ENCODE peak calls at places on chromosomes 5 and 9, in seven cellular contexts. One of them, this sample, is unnamed.
A peak's percentile ranks its signal among the peaks of the same experiment; 100 is the strongest.

GRCh38 chr9:93081931-93082330 is 14.1 kb upstream of the CARD19 start:
- DNase-seq in AG10803: peak; percentile 91
- DNase-seq in HFF-Myc: peak; percentile 74
- DNase-seq in endothelial cell: no peak
- DNase-seq in colonic mucosa: peak; percentile 5
- DNase-seq in GM13976: no peak
- DNase-seq in CD8-positive, alpha-beta T cell: no peak
- DNase-seq in this sample: no peak

GRCh38 chr9:116303270-116303904 is 149.8 kb downstream of the PAPPA start:
- DNase-seq in AG10803: no peak
- DNase-seq in HFF-Myc: no peak
- DNase-seq in endothelial cell: no peak
- DNase-seq in colonic mucosa: no peak
- DNase-seq in GM13976: no peak
- DNase-seq in CD8-positive, alpha-beta T cell: no peak
- DNase-seq in this sample: no peak

GRCh38 chr5:16897284-16897704 is 38.8 kb downstream of the MYO10 start:
- DNase-seq in AG10803: peak; percentile 60
- DNase-seq in HFF-Myc: no peak
- DNase-seq in endothelial cell: no peak
- DNase-seq in colonic mucosa: no peak
- DNase-seq in GM13976: no peak
- DNase-seq in CD8-positive, alpha-beta T cell: no peak
- DNase-seq in this sample: no peak

GRCh38 chr5:61018102-61018501 is 73.1 kb downstream of the NDUFAF2 start:
- DNase-seq in AG10803: no peak
- DNase-seq in HFF-Myc: no peak
- DNase-seq in endothelial cell: no peak
- DNase-seq in colonic mucosa: no peak
- DNase-seq in GM13976: no peak
- DNase-seq in CD8-positive, alpha-beta T cell: no peak
- DNase-seq in this sample: no peak

GRCh38 chr9:85020791-85021190 is 351.3 kb downstream of the NTRK2 start:
- DNase-seq in AG10803: no peak
- DNase-seq in HFF-Myc: no peak
- DNase-seq in endothelial cell: no peak
- DNase-seq in colonic mucosa: no peak
- DNase-seq in GM13976: no peak
- DNase-seq in CD8-positive, alpha-beta T cell: no peak
- DNase-seq in this sample: no peak

GRCh38 chr9:70587143-70587710 is 172.8 kb upstream of the KLF9 start:
- DNase-seq in AG10803: peak; percentile 74
- DNase-seq in HFF-Myc: no peak
- DNase-seq in endothelial cell: no peak
- DNase-seq in colonic mucosa: no peak
- DNase-seq in GM13976: no peak
- DNase-seq in CD8-positive, alpha-beta T cell: no peak
- DNase-seq in this sample: no peak

GRCh38 chr9:98958271-98958989 is 14.7 kb downstream of the COL15A1 start:
- DNase-seq in AG10803: peak; percentile 96
- DNase-seq in HFF-Myc: peak; percentile 90
- DNase-seq in endothelial cell: no peak
- DNase-seq in colonic mucosa: no peak
- DNase-seq in GM13976: no peak
- DNase-seq in CD8-positive, alpha-beta T cell: no peak
- DNase-seq in this sample: no peak

GRCh38 chr5:178982941-178983340 is 12.2 kb downstream of the GRM6 start:
- DNase-seq in AG10803: no peak
- DNase-seq in HFF-Myc: no peak
- DNase-seq in endothelial cell: no peak
- DNase-seq in colonic mucosa: no peak
- DNase-seq in GM13976: no peak
- DNase-seq in CD8-positive, alpha-beta T cell: no peak
- DNase-seq in this sample: no peak

GRCh38 chr9:116566677-116567488 is 120.2 kb upstream of the TRIM32 start:
- DNase-seq in AG10803: peak; percentile 44
- DNase-seq in HFF-Myc: no peak
- DNase-seq in endothelial cell: no peak
- DNase-seq in colonic mucosa: peak; percentile 27
- DNase-seq in GM13976: no peak
- DNase-seq in CD8-positive, alpha-beta T cell: no peak
- DNase-seq in this sample: no peak

GRCh38 chr9:127785933-127786772 is at the start of gene CDK9:
- DNase-seq in AG10803: peak; percentile 88
- DNase-seq in HFF-Myc: no peak
- DNase-seq in endothelial cell: peak; percentile 95
- DNase-seq in colonic mucosa: peak; percentile 92
- DNase-seq in GM13976: peak; percentile 95
- DNase-seq in CD8-positive, alpha-beta T cell: peak; percentile 92
- DNase-seq in this sample: peak; percentile 98

GRCh38 chr5:107736608-107737007 is 65.9 kb upstream of the EFNA5 start:
- DNase-seq in AG10803: peak; percentile 53
- DNase-seq in HFF-Myc: no peak
- DNase-seq in endothelial cell: no peak
- DNase-seq in colonic mucosa: no peak
- DNase-seq in GM13976: no peak
- DNase-seq in CD8-positive, alpha-beta T cell: no peak
- DNase-seq in this sample: no peak

GRCh38 chr9:97934321-97935115 is 3.5 kb downstream of the HEMGN start:
- DNase-seq in AG10803: no peak
- DNase-seq in HFF-Myc: no peak
- DNase-seq in endothelial cell: no peak
- DNase-seq in colonic mucosa: no peak
- DNase-seq in GM13976: no peak
- DNase-seq in CD8-positive, alpha-beta T cell: no peak
- DNase-seq in this sample: no peak

GRCh38 chr9:91949293-91949945 is 609 bp downstream of the ROR2 start:
- DNase-seq in AG10803: no peak
- DNase-seq in HFF-Myc: no peak
- DNase-seq in endothelial cell: no peak
- DNase-seq in colonic mucosa: no peak
- DNase-seq in GM13976: no peak
- DNase-seq in CD8-positive, alpha-beta T cell: no peak
- DNase-seq in this sample: no peak

GRCh38 chr9:108972186-108972585 is 38.0 kb downstream of the ABITRAM start:
- DNase-seq in AG10803: no peak
- DNase-seq in HFF-Myc: no peak
- DNase-seq in endothelial cell: no peak
- DNase-seq in colonic mucosa: no peak
- DNase-seq in GM13976: no peak
- DNase-seq in CD8-positive, alpha-beta T cell: no peak
- DNase-seq in this sample: no peak

GRCh38 chr5:148873690-148874485 is 47.5 kb downstream of the ADRB2 start:
- DNase-seq in AG10803: no peak
- DNase-seq in HFF-Myc: no peak
- DNase-seq in endothelial cell: no peak
- DNase-seq in colonic mucosa: no peak
- DNase-seq in GM13976: no peak
- DNase-seq in CD8-positive, alpha-beta T cell: no peak
- DNase-seq in this sample: no peak

GRCh38 chr5:95280692-95281091 is 4.2 kb downstream of the MCTP1 start:
- DNase-seq in AG10803: no peak
- DNase-seq in HFF-Myc: no peak
- DNase-seq in endothelial cell: no peak
- DNase-seq in colonic mucosa: no peak
- DNase-seq in GM13976: no peak
- DNase-seq in CD8-positive, alpha-beta T cell: no peak
- DNase-seq in this sample: no peak

GRCh38 chr5:67494186-67494842 is 297.7 kb upstream of the CD180 start:
- DNase-seq in AG10803: no peak
- DNase-seq in HFF-Myc: no peak
- DNase-seq in endothelial cell: no peak
- DNase-seq in colonic mucosa: no peak
- DNase-seq in GM13976: no peak
- DNase-seq in CD8-positive, alpha-beta T cell: no peak
- DNase-seq in this sample: no peak

GRCh38 chr9:68507796-68508145 is 32.9 kb downstream of the TMEM252 start:
- DNase-seq in AG10803: no peak
- DNase-seq in HFF-Myc: no peak
- DNase-seq in endothelial cell: no peak
- DNase-seq in colonic mucosa: no peak
- DNase-seq in GM13976: no peak
- DNase-seq in CD8-positive, alpha-beta T cell: no peak
- DNase-seq in this sample: no peak

GRCh38 chr9:80994892-80995291 is 694.5 kb downstream of the TLE1 start:
- DNase-seq in AG10803: peak; percentile 0
- DNase-seq in HFF-Myc: peak; percentile 3
- DNase-seq in endothelial cell: no peak
- DNase-seq in colonic mucosa: no peak
- DNase-seq in GM13976: no peak
- DNase-seq in CD8-positive, alpha-beta T cell: no peak
- DNase-seq in this sample: no peak

GRCh38 chr5:83636141-83636540 is 84.5 kb downstream of the HAPLN1 start:
- DNase-seq in AG10803: peak; percentile 78
- DNase-seq in HFF-Myc: no peak
- DNase-seq in endothelial cell: no peak
- DNase-seq in colonic mucosa: no peak
- DNase-seq in GM13976: no peak
- DNase-seq in CD8-positive, alpha-beta T cell: no peak
- DNase-seq in this sample: no peak

GRCh38 chr9:69949396-69949795 is 94.3 kb upstream of the MAMDC2 start:
- DNase-seq in AG10803: peak; percentile 92
- DNase-seq in HFF-Myc: no peak
- DNase-seq in endothelial cell: no peak
- DNase-seq in colonic mucosa: no peak
- DNase-seq in GM13976: no peak
- DNase-seq in CD8-positive, alpha-beta T cell: no peak
- DNase-seq in this sample: no peak

GRCh38 chr9:22100626-22101025 is 91.5 kb upstream of the CDKN2B start:
- DNase-seq in AG10803: no peak
- DNase-seq in HFF-Myc: no peak
- DNase-seq in endothelial cell: no peak
- DNase-seq in colonic mucosa: no peak
- DNase-seq in GM13976: no peak
- DNase-seq in CD8-positive, alpha-beta T cell: no peak
- DNase-seq in this sample: no peak

GRCh38 chr5:147985593-147985992 is 78.2 kb upstream of the SPINK5 start:
- DNase-seq in AG10803: no peak
- DNase-seq in HFF-Myc: no peak
- DNase-seq in endothelial cell: no peak
- DNase-seq in colonic mucosa: no peak
- DNase-seq in GM13976: no peak
- DNase-seq in CD8-positive, alpha-beta T cell: no peak
- DNase-seq in this sample: no peak

GRCh38 chr5:154081246-154081645 is 42.5 kb downstream of the MFAP3 start:
- DNase-seq in AG10803: no peak
- DNase-seq in HFF-Myc: no peak
- DNase-seq in endothelial cell: no peak
- DNase-seq in colonic mucosa: no peak
- DNase-seq in GM13976: no peak
- DNase-seq in CD8-positive, alpha-beta T cell: no peak
- DNase-seq in this sample: no peak

GRCh38 chr5:147963948-147964693 is 57.8 kb upstream of the C5orf46 start:
- DNase-seq in AG10803: no peak
- DNase-seq in HFF-Myc: no peak
- DNase-seq in endothelial cell: peak; percentile 21
- DNase-seq in colonic mucosa: no peak
- DNase-seq in GM13976: no peak
- DNase-seq in CD8-positive, alpha-beta T cell: no peak
- DNase-seq in this sample: no peak

GRCh38 chr5:74035521-74035937 is 409.5 kb downstream of the ARHGEF28 start:
- DNase-seq in AG10803: peak; percentile 73
- DNase-seq in HFF-Myc: peak; percentile 56
- DNase-seq in endothelial cell: peak; percentile 11
- DNase-seq in colonic mucosa: peak; percentile 25
- DNase-seq in GM13976: peak; percentile 21
- DNase-seq in CD8-positive, alpha-beta T cell: no peak
- DNase-seq in this sample: peak; percentile 21
- TF ChIP-seq CTCF in AG10803: peak; percentile 68
- TF ChIP-seq CTCF in HFF-Myc: peak; percentile 50
- TF ChIP-seq CTCF in endothelial cell: peak; percentile 14
- TF ChIP-seq CTCF in colonic mucosa: peak; percentile 17
- TF ChIP-seq CTCF in GM13976: no peak
- TF ChIP-seq CTCF in CD8-positive, alpha-beta T cell: no peak
- TF ChIP-seq CTCF in this sample: peak; percentile 50

DNA sequence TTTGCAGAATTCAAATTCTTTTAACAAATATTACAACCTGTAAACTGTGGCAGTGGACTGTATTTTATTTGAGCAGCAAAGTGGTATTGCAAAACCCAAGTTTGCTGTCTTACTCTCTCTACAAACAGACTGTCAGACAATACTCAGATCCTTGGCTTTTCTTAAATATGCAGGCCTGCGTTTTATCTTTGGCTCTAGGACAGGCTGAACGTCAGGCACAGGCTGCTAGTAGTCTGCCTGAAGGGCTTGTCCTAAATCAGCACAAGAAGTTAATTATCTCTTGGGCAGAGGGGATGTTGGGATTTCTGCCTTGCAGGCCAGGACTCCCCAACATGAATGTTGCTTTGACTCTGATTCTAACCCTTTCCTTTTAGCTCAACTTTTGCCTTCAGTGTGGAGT is 147.5 kb downstream of the SLIT3 start:
- DNase-seq in AG10803: peak; percentile 42
- DNase-seq in HFF-Myc: no peak
- DNase-seq in endothelial cell: no peak
- DNase-seq in colonic mucosa: no peak
- DNase-seq in GM13976: no peak
- DNase-seq in CD8-positive, alpha-beta T cell: no peak
- DNase-seq in this sample: no peak
- TF ChIP-seq CTCF in AG10803: no peak
- TF ChIP-seq CTCF in HFF-Myc: no peak
- TF ChIP-seq CTCF in endothelial cell: no peak
- TF ChIP-seq CTCF in colonic mucosa: no peak
- TF ChIP-seq CTCF in GM13976: no peak
- TF ChIP-seq CTCF in CD8-positive, alpha-beta T cell: no peak
- TF ChIP-seq CTCF in this sample: no peak

DNA sequence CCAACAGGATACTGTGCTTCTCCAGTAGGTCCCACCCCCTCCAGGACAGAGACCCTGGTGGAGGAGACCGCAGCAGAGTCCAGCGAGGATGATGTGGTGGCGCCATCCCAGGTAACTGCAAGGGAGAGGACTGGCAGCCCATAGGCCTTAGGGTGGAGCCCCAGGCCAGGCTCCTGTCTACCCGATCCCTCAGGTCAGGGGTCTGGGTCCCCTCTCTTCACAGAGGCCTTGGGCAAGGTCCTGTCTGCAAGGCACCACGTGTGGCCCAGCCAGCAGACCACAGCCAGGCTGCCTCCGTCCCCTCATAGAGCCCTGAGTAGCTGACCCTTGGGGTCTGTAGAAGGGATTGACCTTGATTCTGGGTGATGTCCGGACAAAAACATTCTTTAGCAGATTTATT is 20.0 kb downstream of the CD74 start:
- DNase-seq in AG10803: no peak
- DNase-seq in HFF-Myc: no peak
- DNase-seq in endothelial cell: no peak
- DNase-seq in colonic mucosa: no peak
- DNase-seq in GM13976: no peak
- DNase-seq in CD8-positive, alpha-beta T cell: no peak
- DNase-seq in this sample: no peak
- TF ChIP-seq CTCF in AG10803: no peak
- TF ChIP-seq CTCF in HFF-Myc: no peak
- TF ChIP-seq CTCF in endothelial cell: no peak
- TF ChIP-seq CTCF in colonic mucosa: no peak
- TF ChIP-seq CTCF in GM13976: no peak
- TF ChIP-seq CTCF in CD8-positive, alpha-beta T cell: no peak
- TF ChIP-seq CTCF in this sample: no peak

DNA sequence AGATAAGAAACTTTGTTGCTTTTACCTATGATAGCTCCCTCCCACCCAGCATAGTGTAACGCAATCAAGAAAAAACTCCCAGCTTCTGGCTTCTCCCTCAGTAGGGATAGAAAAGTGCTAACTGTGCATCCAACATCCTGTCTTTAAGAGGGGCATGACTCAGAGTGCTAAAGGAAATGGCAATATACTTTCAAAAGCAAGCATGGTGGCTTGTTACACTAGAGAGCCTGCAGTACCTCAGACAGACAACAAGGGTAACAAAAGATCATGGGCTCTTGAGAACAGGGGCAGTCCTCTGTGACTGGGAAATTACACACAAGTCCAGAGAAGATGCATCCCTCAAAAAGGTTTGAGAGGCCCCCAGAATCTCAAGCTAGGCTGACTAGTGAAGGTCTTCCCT is 37.8 kb downstream of the PRELID2 start:
- DNase-seq in AG10803: peak; percentile 6
- DNase-seq in HFF-Myc: peak; percentile 10
- DNase-seq in endothelial cell: no peak
- DNase-seq in colonic mucosa: no peak
- DNase-seq in GM13976: no peak
- DNase-seq in CD8-positive, alpha-beta T cell: no peak
- DNase-seq in this sample: no peak
- TF ChIP-seq CTCF in AG10803: no peak
- TF ChIP-seq CTCF in HFF-Myc: no peak
- TF ChIP-seq CTCF in endothelial cell: no peak
- TF ChIP-seq CTCF in colonic mucosa: no peak
- TF ChIP-seq CTCF in GM13976: no peak
- TF ChIP-seq CTCF in CD8-positive, alpha-beta T cell: no peak
- TF ChIP-seq CTCF in this sample: no peak

This sample was measured in GM13977.